ENCODE peak calls at places on chromosomes 3 and 15, in nine cellular contexts. D is aorta; Q is lung; Y is naive thymus-derived CD4-positive, alpha-beta T cell; G is left lung; K is psoas muscle; O is body of pancreas; C is A549; A is DND-41. F is an unnamed sample. For H3K4me1, the result is how much of the 10 kb centered on the place peaks cover.

GRCh38 chr15:63856711-63857458 is 23.1 kb upstream of the HERC1 start:
- ATAC-seq in D (no peak), Q (no peak), Y (no peak), G (no peak), K (no peak), O (no peak), C (no peak), A (no peak), F (no peak)

GRCh38 chr15:57312323-57313133 is 63.8 kb upstream of the CGNL1 start:
- ATAC-seq in D (no peak), Q (no peak), Y (no peak), G (no peak), K (no peak), O (no peak), C (no peak), A (no peak), F (no peak)

GRCh38 chr15:74328331-74329056 is 39.0 kb downstream of the CYP11A1 start:
- ATAC-seq in D (no peak), Q (no peak), Y (no peak), G (no peak), K (no peak), O (no peak), C (no peak), A (no peak), F (no peak)

GRCh38 chr3:53174346-53175250 is 13.6 kb downstream of the PRKCD start:
- ATAC-seq in D (no peak), Q (no peak), Y (no peak), G (no peak), K (no peak), O (no peak), C (no peak), A (peak), F (no peak)

GRCh38 chr3:182741214-182741613 is 52.1 kb upstream of the ATP11B start:
- ATAC-seq in D (no peak), Q (no peak), Y (no peak), G (no peak), K (no peak), O (no peak), C (no peak), A (no peak), F (no peak)

GRCh38 chr15:40469776-40470390 is 901 bp upstream of the CHST14 start:
- ATAC-seq in D (no peak), Q (no peak), Y (no peak), G (no peak), K (no peak), O (no peak), C (no peak), A (no peak), F (no peak)

GRCh38 chr3:4726549-4726948 is 233.4 kb downstream of the ITPR1 start:
- ATAC-seq in D (no peak), Q (no peak), Y (no peak), G (no peak), K (no peak), O (no peak), C (no peak), A (no peak), F (no peak)

GRCh38 chr15:45914425-45914824 is 279.6 kb downstream of the SQOR start:
- ATAC-seq in D (no peak), Q (no peak), Y (no peak), G (no peak), K (no peak), O (no peak), C (no peak), A (no peak), F (no peak)

GRCh38 chr3:82012775-82013174 is 251.3 kb upstream of the GBE1 start:
- ATAC-seq in D (no peak), Q (no peak), Y (no peak), G (no peak), K (no peak), O (no peak), C (no peak), A (no peak), F (no peak)

GRCh38 chr3:40088527-40089170 is 220.9 kb upstream of the EIF1B start:
- ATAC-seq in D (peak), Q (no peak), Y (no peak), G (no peak), K (no peak), O (no peak), C (no peak), A (no peak), F (no peak)

GRCh38 chr3:12139111-12139511 is 19.6 kb downstream of the TIMP4 start:
- ATAC-seq in D (peak), Q (no peak), Y (no peak), G (peak), K (peak), O (peak), C (peak), A (peak), F (peak)

GRCh38 chr3:42605550-42606173 is 5.2 kb downstream of the NKTR start:
- ATAC-seq in D (no peak), Q (no peak), Y (no peak), G (peak), K (peak), O (peak), C (no peak), A (no peak), F (no peak)

GRCh38 chr3:131630812-131631211 is 128.0 kb upstream of the MRPL3 start:
- ATAC-seq in D (no peak), Q (no peak), Y (no peak), G (no peak), K (no peak), O (no peak), C (no peak), A (no peak), F (no peak)

GRCh38 chr15:77440378-77440999 is 19.8 kb downstream of the HMG20A start:
- ATAC-seq in D (no peak), Q (no peak), Y (no peak), G (no peak), K (peak), O (no peak), C (no peak), A (no peak), F (no peak)

GRCh38 chr3:15051531-15051930 is 13.6 kb downstream of the MRPS25 start:
- ATAC-seq in D (no peak), Q (peak), Y (peak), G (peak), K (peak), O (peak), C (peak), A (peak), F (peak)

GRCh38 chr3:170050753-170051152 is 13.0 kb downstream of the GPR160 start:
- ATAC-seq in D (no peak), Q (no peak), Y (no peak), G (peak), K (no peak), O (no peak), C (no peak), A (no peak), F (no peak)

DNA sequence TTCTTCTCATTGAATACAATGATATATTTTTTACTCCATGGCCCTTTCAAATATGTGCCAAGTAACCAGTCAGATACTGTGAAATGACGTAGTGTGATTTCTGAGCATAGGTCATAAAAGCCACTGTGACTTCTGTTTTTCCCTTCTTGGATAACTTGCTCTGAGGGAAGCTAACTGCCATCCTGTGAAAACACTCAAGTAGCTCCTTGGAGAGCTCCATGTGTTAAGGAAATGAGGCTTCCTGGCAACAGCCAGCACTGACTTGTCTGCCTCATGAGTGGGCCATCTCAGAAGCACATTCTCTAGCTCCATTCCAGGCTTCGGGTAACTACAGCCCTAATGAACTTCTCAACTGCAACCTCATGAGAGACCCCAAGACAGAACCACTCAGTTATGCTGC is 9.5 kb upstream of the CCDC80 start:
- ATAC-seq in D (no peak), Q (no peak), Y (no peak), G (no peak), K (no peak), O (no peak), C (no peak), A (no peak), F (no peak)
- H3K4me1 ChIP-seq in D (under half), Q (under half), Y (under half), G (under half), K (under half), O (under half), C (half or more), A (under half), F (under half)

GRCh38 chr3:48594431-48595049 is 589 bp downstream of the COL7A1 start:
- ATAC-seq in D (no peak), Q (no peak), Y (no peak), G (no peak), K (no peak), O (no peak), C (no peak), A (no peak), F (no peak)
- H3K4me3 ChIP-seq in D (peak), Q (no peak), Y (no peak), G (peak), K (peak), O (no peak), C (peak), A (no peak), F (peak)

GRCh38 chr3:98580774-98581365 is 12.5 kb downstream of the CPOX start:
- ATAC-seq in D (no peak), Q (no peak), Y (no peak), G (no peak), K (no peak), O (no peak), C (no peak), A (no peak), F (no peak)

GRCh38 chr3:98573231-98573728 is 20.1 kb downstream of the CPOX start:
- ATAC-seq in D (no peak), Q (no peak), Y (peak), G (no peak), K (no peak), O (no peak), C (peak), A (peak), F (no peak)

GRCh38 chr3:98581474-98581873 is 11.9 kb downstream of the CPOX start:
- ATAC-seq in D (no peak), Q (no peak), Y (no peak), G (no peak), K (no peak), O (no peak), C (no peak), A (no peak), F (no peak)

GRCh38 chr3:98574157-98574556 is 19.3 kb downstream of the CPOX start:
- ATAC-seq in D (no peak), Q (no peak), Y (no peak), G (no peak), K (no peak), O (no peak), C (no peak), A (no peak), F (no peak)

GRCh38 chr3:98577178-98577895 is 16.1 kb downstream of the CPOX start:
- ATAC-seq in D (no peak), Q (no peak), Y (no peak), G (no peak), K (no peak), O (no peak), C (no peak), A (no peak), F (no peak)
- H3K4me1 ChIP-seq in D (under half), Q (under half), Y (under half), G (under half), K (under half), O (under half), C (under half), A (under half), F (under half)

DNA sequence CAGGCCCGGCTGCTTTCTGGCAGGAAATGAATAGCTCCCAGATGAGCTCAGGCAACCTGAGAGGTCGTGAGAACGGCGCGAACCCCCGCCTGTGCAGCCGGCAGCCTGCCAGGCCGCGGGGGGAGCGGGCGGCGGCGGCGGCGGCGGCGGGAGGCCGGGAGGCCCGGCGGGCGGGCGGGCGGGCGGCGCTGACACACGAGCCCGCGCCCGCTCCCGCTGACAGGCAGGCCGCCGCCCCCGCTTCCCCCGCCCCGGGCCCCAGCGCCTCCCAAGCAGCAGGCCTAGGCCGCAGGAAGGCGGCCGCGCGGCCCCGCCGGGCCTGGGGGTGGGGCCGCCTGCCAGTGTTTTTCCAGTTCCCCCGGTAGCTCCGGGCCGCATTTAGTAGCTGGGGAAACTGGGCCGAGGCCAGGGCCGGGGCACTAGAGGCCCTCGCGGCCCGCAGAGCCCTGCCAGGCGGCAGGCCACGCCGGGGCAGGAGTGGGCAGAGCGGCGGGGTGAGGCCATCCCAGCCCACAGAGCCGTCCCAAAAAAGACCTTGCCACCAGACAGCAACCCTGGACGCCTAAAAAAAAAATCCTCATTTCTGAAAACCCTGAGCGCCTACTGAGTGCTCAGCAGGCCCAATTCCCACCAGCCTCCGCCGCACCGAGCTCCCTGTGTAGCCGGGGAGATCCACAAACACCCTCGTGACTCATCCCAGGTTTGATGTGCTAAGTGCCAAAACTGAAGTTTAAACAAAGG is 5.6 kb downstream of the HES1 start:
- ATAC-seq in D (peak), Q (peak), Y (peak), G (peak), K (peak), O (peak), C (peak), A (peak), F (peak)
- H3K4me3 ChIP-seq in D (peak), Q (peak), Y (peak), G (no peak), K (peak), O (no peak), C (peak), A (peak), F (peak)

GRCh38 chr3:150251654-150252053 is 156.4 kb upstream of the TSC22D2 start:
- ATAC-seq in D (no peak), Q (no peak), Y (no peak), G (peak), K (no peak), O (no peak), C (no peak), A (no peak), F (no peak)

GRCh38 chr3:150254199-150254786 is 153.8 kb upstream of the TSC22D2 start:
- ATAC-seq in D (peak), Q (no peak), Y (no peak), G (peak), K (peak), O (no peak), C (no peak), A (no peak), F (peak)

GRCh38 chr3:150255416-150255815 is 152.7 kb upstream of the TSC22D2 start:
- ATAC-seq in D (peak), Q (no peak), Y (no peak), G (no peak), K (peak), O (peak), C (no peak), A (no peak), F (peak)

GRCh38 chr3:150252462-150252861 is 155.6 kb upstream of the TSC22D2 start:
- ATAC-seq in D (peak), Q (no peak), Y (no peak), G (no peak), K (no peak), O (peak), C (no peak), A (no peak), F (no peak)

GRCh38 chr3:150253622-150254021 is 154.5 kb upstream of the TSC22D2 start:
- ATAC-seq in D (no peak), Q (no peak), Y (peak), G (no peak), K (peak), O (no peak), C (no peak), A (no peak), F (no peak)
- H3K4me1 ChIP-seq in D (under half), Q (under half), Y (under half), G (under half), K (under half), O (under half), C (under half), A (under half), F (under half)

GRCh38 chr3:88105325-88105724 is 44.4 kb upstream of the C3orf38 start:
- ATAC-seq in D (no peak), Q (no peak), Y (no peak), G (no peak), K (peak), O (no peak), C (no peak), A (no peak), F (no peak)
- H3K4me3 ChIP-seq in D (no peak), Q (no peak), Y (no peak), G (no peak), K (no peak), O (no peak), C (no peak), A (no peak), F (no peak)

DNA sequence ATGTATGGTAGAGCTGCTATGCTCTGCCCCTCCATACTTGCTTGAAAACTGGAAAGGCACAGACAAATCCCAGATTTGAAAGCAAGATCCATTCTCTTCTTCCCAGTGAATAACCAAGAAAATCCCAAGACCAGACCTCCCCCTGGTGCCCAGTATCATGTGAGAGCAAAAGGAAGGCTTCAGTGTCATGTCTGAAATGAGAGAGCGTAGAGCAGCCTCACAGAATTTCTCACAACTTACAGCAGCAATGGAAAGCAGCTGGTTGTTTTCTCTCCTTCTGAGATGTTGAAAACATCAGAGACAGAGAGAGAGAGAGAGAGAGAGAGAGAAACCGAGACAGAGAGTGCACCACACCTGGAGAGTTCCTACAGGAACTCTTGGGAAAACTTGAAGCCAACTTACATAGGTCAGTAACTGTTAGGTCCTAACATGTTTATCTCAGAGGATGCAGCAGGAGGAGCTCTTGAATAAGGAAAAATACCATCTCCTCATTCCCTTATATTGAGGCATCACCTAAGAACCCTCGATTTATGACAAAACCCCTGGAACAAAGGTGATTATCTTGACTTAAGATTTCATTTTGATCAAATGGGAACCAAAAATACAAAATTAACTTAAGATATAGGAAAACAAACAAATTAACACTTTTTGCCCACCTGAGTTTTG is 273.3 kb downstream of the NSUN3 start:
- ATAC-seq in D (peak), Q (no peak), Y (no peak), G (peak), K (no peak), O (peak), C (peak), A (no peak), F (no peak)
- H3K4me1 ChIP-seq in D (under half), Q (under half), Y (under half), G (under half), K (under half), O (under half), C (under half), A (under half), F (under half)